ENCODE peak calls at places on chromosomes 3 and 15, in nine cellular contexts. F, N, B, P, R, J, Q, K and E are unnamed samples. For H3K9me3, the result is how much of the 10 kb centered on the place peaks cover.

GRCh38 chr15:51334011-51334426 is 4.4 kb downstream of the CYP19A1 start:
- DNase-seq in N (no peak), Q (no peak), J (no peak), P (no peak), K (no peak), F (no peak), B (no peak), R (peak), E (no peak)

GRCh38 chr3:45555666-45556065 is 38.9 kb upstream of the LIMD1 start:
- DNase-seq in B (no peak), Q (no peak), N (no peak), P (no peak), J (no peak), K (no peak), R (no peak), F (peak), E (no peak)

GRCh38 chr15:50113187-50113505 is 5.9 kb downstream of the ATP8B4 start:
- DNase-seq in R (no peak), K (no peak), B (no peak), J (no peak), P (no peak), Q (no peak), F (no peak), N (no peak), E (no peak)

GRCh38 chr3:4222574-4222973 is 80.6 kb upstream of the SETMAR start:
- DNase-seq in J (no peak), R (no peak), B (no peak), P (no peak), K (no peak), Q (no peak), N (no peak), F (no peak), E (no peak)

GRCh38 chr3:56970401-56971002 is 90.0 kb upstream of the SPATA12 start:
- DNase-seq in P (no peak), N (no peak), J (no peak), B (no peak), K (no peak), Q (no peak), F (no peak), R (no peak), E (no peak)

GRCh38 chr3:109707642-109708041 is 370.3 kb upstream of the DPPA4 start:
- DNase-seq in N (no peak), P (no peak), R (no peak), B (no peak), K (no peak), J (no peak), F (no peak), Q (no peak), E (no peak)

GRCh38 chr3:196563721-196564225 is 4.6 kb downstream of the WDR53 start:
- DNase-seq in F (no peak), B (no peak), Q (no peak), K (no peak), J (no peak), P (no peak), N (peak), R (no peak), E (no peak)

GRCh38 chr3:16359331-16359730 is 94.3 kb downstream of the OXNAD1 start:
- DNase-seq in K (peak), B (no peak), J (no peak), P (no peak), Q (no peak), N (no peak), F (no peak), R (no peak), E (no peak)

GRCh38 chr3:178787960-178788359 is 251.7 kb downstream of the KCNMB2 start:
- DNase-seq in K (no peak), P (no peak), N (no peak), F (no peak), B (no peak), R (no peak), J (no peak), Q (no peak), E (no peak)

GRCh38 chr3:9298236-9298635 is 48.8 kb upstream of the SRGAP3 start:
- DNase-seq in R (no peak), N (no peak), K (no peak), P (no peak), J (no peak), F (no peak), Q (no peak), B (no peak), E (no peak)

GRCh38 chr3:39934696-39935095 is 125.3 kb downstream of the MYRIP start:
- DNase-seq in K (no peak), P (no peak), Q (no peak), N (no peak), R (no peak), J (no peak), B (no peak), F (no peak), E (no peak)

GRCh38 chr3:48275292-48276027 is 34.6 kb downstream of the ZNF589 start:
- DNase-seq in K (no peak), N (no peak), R (no peak), B (no peak), P (no peak), Q (no peak), J (no peak), F (no peak), E (no peak)

GRCh38 chr3:48279926-48280325 is 39.0 kb downstream of the ZNF589 start:
- DNase-seq in R (no peak), J (no peak), Q (no peak), B (no peak), K (no peak), P (no peak), N (no peak), F (no peak), E (no peak)

GRCh38 chr3:48278884-48279559 is 38.1 kb downstream of the ZNF589 start:
- DNase-seq in F (peak), K (no peak), B (no peak), N (no peak), J (no peak), P (no peak), Q (no peak), R (no peak), E (no peak)

GRCh38 chr3:48274452-48274851 is 33.5 kb downstream of the ZNF589 start:
- DNase-seq in N (no peak), K (no peak), J (no peak), Q (no peak), P (no peak), F (no peak), B (no peak), R (no peak), E (no peak)

GRCh38 chr3:48276856-48277641 is 36.1 kb downstream of the ZNF589 start:
- DNase-seq in F (peak), J (no peak), P (no peak), R (no peak), N (no peak), K (no peak), Q (peak), B (no peak), E (no peak)
- H3K9me3 ChIP-seq in F (under half), J (under half), P (under half), R (under half), N (under half), K (under half), Q (under half), B (under half), E (under half)

GRCh38 chr3:435969-436492 is 239.5 kb downstream of the CHL1 start:
- DNase-seq in N (no peak), Q (no peak), F (no peak), P (no peak), J (no peak), R (no peak), B (no peak), K (no peak), E (no peak)
- H3K9me3 ChIP-seq in N (under half), Q (under half), F (half or more), P (under half), J (under half), R (under half), B (under half), K (under half), E (under half)

GRCh38 chr3:43013256-43013655 is 34.1 kb downstream of the GASK1A start:
- DNase-seq in K (no peak), N (no peak), Q (no peak), F (no peak), J (no peak), R (no peak), P (no peak), B (no peak), E (no peak)
- H3K9me3 ChIP-seq in K (under half), N (under half), Q (under half), F (under half), J (under half), R (under half), P (half or more), B (under half), E (under half)

GRCh38 chr3:129919806-129920205 is 26.3 kb upstream of the TMCC1 start:
- DNase-seq in Q (no peak), N (no peak), B (no peak), K (no peak), J (no peak), F (no peak), P (no peak), R (no peak), E (no peak)
- H3K9me3 ChIP-seq in Q (under half), N (under half), B (half or more), K (under half), J (under half), F (under half), P (under half), R (under half), E (under half)

DNA sequence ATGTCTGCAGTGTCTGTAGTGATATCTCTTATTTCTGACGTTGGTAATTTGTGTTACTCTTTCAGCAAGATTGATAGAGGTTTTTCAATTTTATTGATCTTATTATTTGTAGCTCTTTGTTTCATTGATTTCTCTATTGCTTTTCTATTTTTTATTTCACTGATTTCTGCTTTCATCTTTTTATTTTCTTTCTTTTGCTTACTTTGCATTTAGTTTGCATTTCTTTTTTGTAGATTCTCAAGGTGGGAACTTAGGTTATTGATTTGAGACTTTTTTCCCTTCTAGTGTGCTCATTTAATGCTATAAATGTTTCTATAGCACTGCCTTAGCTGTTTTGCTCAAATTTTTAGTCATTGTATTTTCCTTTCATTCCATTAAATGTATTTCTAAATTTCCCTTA is 49.5 kb upstream of the GABRG3 start:
- DNase-seq in B (no peak), J (no peak), P (no peak), K (no peak), R (no peak), Q (no peak), F (no peak), N (no peak), E (no peak)
- H3K9me3 ChIP-seq in B (under half), J (under half), P (under half), K (under half), R (under half), Q (under half), F (under half), N (under half), E (under half)

DNA sequence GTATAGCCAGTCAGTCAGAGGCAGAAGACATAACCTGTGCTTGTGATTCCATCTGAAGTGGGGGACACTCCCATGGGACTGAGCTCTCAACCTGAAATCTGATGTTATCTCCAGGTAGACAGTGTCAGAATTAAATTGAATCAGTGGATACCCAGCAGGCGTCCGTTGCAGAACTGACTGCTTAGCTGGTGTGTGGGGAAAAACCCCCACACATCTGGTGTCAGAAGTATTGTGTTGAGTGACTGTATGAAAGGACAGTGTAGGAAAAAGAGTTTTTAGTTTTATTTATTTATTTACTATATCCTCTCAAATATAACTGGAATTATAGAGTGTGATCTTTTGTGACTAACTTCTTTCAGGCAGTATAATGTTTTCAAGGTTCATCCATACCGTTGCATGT is 10.4 kb downstream of the KPNA4 start:
- DNase-seq in R (no peak), N (no peak), F (no peak), P (no peak), Q (no peak), J (no peak), B (no peak), K (no peak), E (no peak)
- H3K9me3 ChIP-seq in R (under half), N (under half), F (under half), P (under half), Q (under half), J (under half), B (under half), K (under half), E (under half)

DNA sequence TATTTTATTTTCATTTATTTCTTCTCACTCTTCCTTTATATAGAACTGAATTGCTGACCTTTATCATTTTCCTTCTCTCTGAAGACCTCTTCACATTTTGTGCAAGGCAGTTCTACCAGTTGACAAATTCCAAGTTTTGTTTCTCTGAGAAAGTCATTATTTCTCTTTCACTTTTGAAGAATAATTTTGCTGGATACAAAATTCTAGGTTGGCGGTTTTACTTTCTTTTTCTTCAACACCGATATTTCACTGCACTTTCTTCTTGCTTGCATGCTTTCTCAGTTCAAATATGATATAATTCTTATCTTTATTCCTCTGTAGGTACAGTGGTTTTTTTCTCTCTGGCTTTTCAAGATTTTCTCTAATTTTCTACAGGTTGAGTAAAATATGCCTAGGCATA is 15.9 kb downstream of the RFX7 start:
- DNase-seq in F (no peak), J (no peak), B (no peak), K (no peak), Q (no peak), R (no peak), N (no peak), P (no peak), E (no peak)
- H3K9me3 ChIP-seq in F (half or more), J (under half), B (under half), K (under half), Q (under half), R (under half), N (under half), P (under half), E (under half)

DNA sequence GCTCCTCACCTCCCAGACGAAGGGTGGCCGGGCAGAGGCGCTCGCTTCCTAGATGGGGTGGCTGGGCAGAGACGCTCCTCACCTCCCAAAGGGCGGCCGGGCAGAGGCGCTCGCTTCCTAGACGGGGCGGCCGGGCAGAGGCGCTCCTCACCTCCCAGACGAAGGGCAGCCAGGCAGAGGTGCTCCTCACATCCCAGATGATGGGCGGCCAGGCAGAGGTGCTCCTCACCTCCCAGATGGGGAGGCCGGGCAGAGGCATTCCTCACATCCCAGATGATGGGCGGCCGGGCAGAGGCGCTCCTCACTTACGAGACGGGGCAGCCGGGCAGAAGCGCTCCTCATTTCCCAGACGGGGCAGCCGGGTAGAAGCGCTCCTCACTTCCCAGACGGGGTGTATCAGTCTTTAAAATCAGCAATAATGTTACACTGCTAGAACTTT is 19.4 kb upstream of the CCNL1 start:
- DNase-seq in J (no peak), Q (no peak), B (no peak), N (no peak), P (no peak), F (no peak), K (no peak), R (no peak), E (no peak)
- H3K9me3 ChIP-seq in J (under half), Q (under half), B (under half), N (under half), P (under half), F (under half), K (under half), R (under half), E (under half)

GRCh38 chr3:138542977-138543376 is 51.1 kb downstream of the CEP70 start:
- DNase-seq in P (no peak), K (no peak), F (no peak), R (no peak), J (no peak), B (no peak), N (no peak), Q (no peak), E (no peak)

GRCh38 chr3:138544546-138544945 is 49.5 kb downstream of the CEP70 start:
- DNase-seq in J (no peak), F (no peak), B (no peak), K (no peak), R (no peak), N (no peak), Q (no peak), P (no peak), E (no peak)

DNA sequence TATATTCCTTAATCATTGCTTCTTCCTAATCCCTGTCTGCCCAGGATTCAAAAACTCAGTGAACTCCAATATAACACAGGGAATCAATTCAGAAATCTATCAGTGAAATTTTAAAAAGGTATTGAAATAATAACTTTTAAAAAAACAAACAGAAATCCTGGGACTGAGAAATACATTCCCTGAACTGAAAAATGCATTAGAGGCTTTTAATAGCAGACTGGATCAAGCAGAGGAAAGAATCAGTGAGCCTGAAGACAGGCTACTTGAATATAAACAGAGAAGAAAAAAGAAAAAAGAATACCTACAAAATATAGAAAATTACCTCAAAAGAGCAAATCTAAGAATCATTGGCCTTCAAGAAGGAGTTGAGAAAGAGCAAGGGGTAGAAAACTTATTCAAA is 54.7 kb downstream of the CEP70 start:
- DNase-seq in Q (no peak), J (no peak), N (no peak), K (no peak), B (no peak), P (no peak), F (no peak), R (no peak), E (no peak)
- H3K9me3 ChIP-seq in Q (under half), J (under half), N (under half), K (under half), B (under half), P (under half), F (half or more), R (under half), E (under half)

GRCh38 chr15:25185791-25186190 is 231.0 kb downstream of the SNRPN start:
- DNase-seq in F (no peak), B (no peak), N (no peak), R (no peak), P (no peak), Q (no peak), K (no peak), J (peak), E (no peak)

GRCh38 chr15:25186906-25187645 is 232.3 kb downstream of the SNRPN start:
- DNase-seq in F (no peak), K (no peak), J (peak), N (peak), P (no peak), Q (no peak), B (no peak), R (no peak), E (no peak)

GRCh38 chr15:25185156-25185710 is 230.4 kb downstream of the SNRPN start:
- DNase-seq in R (no peak), N (no peak), B (no peak), J (peak), Q (no peak), P (no peak), K (no peak), F (peak), E (no peak)

GRCh38 chr15:25188051-25188450 is 233.3 kb downstream of the SNRPN start:
- DNase-seq in R (no peak), P (no peak), Q (no peak), N (peak), B (no peak), K (no peak), J (peak), F (no peak), E (no peak)

GRCh38 chr15:25186411-25186810 is 231.6 kb downstream of the SNRPN start:
- DNase-seq in B (no peak), P (no peak), N (no peak), J (peak), F (no peak), R (no peak), K (no peak), Q (no peak), E (no peak)
- H3K9me3 ChIP-seq in B (half or more), P (under half), N (under half), J (under half), F (under half), R (under half), K (under half), Q (under half), E (under half)